ENCODE peak calls at places on chromosomes 16 and 17, in seven cellular contexts. N is GM03348, M is activated T-helper 1 cell treated with Interleukin-2 at 50 U/mL for 16 hours, W is esophagus squamous epithelium, X is astrocyte of the spinal cord, F is NCI-H345, K is fibroblast of mammary gland. B is an unnamed sample.

GRCh38 chr16:12985516-12985915 is 84.1 kb downstream of the SHISA9 start:
- DNase-seq in N (no peak), M (no peak), W (no peak), X (no peak), F (no peak), K (no peak), B (no peak)

GRCh38 chr17:36743130-36743529 is 141.7 kb downstream of the MRM1 start:
- DNase-seq in N (no peak), M (no peak), W (no peak), X (no peak), F (peak), K (no peak), B (no peak)

GRCh38 chr17:17883801-17884200 is 47.0 kb upstream of the SREBF1 start:
- DNase-seq in N (no peak), M (no peak), W (no peak), X (no peak), F (no peak), K (no peak), B (no peak)

GRCh38 chr16:56513972-56514371 is 5.9 kb downstream of the BBS2 start:
- DNase-seq in N (peak), M (peak), W (no peak), X (peak), F (peak), K (peak), B (no peak)

GRCh38 chr17:80365001-80365965 is 49.7 kb upstream of the ENDOV start:
- DNase-seq in N (no peak), M (no peak), W (no peak), X (no peak), F (no peak), K (no peak), B (no peak)

GRCh38 chr16:89909777-89910716 is 8.6 kb upstream of the MC1R start:
- DNase-seq in N (peak), M (peak), W (no peak), X (peak), F (peak), K (peak), B (no peak)

GRCh38 chr16:4263504-4264436 is 9.1 kb downstream of the TFAP4 start:
- DNase-seq in N (peak), M (no peak), W (no peak), X (peak), F (no peak), K (peak), B (no peak)

GRCh38 chr17:52170963-52171572 is 12.6 kb upstream of the CA10 start:
- DNase-seq in N (peak), M (no peak), W (no peak), X (no peak), F (peak), K (peak), B (no peak)

GRCh38 chr17:81923302-81924260 is 4.0 kb downstream of the MAFG start:
- DNase-seq in N (peak), M (no peak), W (no peak), X (peak), F (no peak), K (peak), B (no peak)

GRCh38 chr17:59825533-59826316 is 67.0 kb downstream of the TUBD1 start:
- DNase-seq in N (peak), M (no peak), W (no peak), X (peak), F (no peak), K (peak), B (no peak)

GRCh38 chr17:19650826-19651225 is 2.3 kb downstream of the ALDH3A2 start:
- DNase-seq in N (no peak), M (no peak), W (no peak), X (peak), F (no peak), K (peak), B (no peak)

GRCh38 chr16:87153326-87153725 is 163.9 kb downstream of the C16orf95 start:
- DNase-seq in N (no peak), M (no peak), W (no peak), X (no peak), F (no peak), K (no peak), B (no peak)

GRCh38 chr16:82049484-82049883 is 14.4 kb downstream of the HSD17B2 start:
- DNase-seq in N (no peak), M (no peak), W (no peak), X (no peak), F (no peak), K (no peak), B (no peak)

GRCh38 chr17:13000561-13000960 is 17.3 kb downstream of the ELAC2 start:
- DNase-seq in N (no peak), M (no peak), W (no peak), X (no peak), F (no peak), K (no peak), B (no peak)

GRCh38 chr17:42814633-42815399 is 9.3 kb downstream of the BECN1 start:
- DNase-seq in N (peak), M (no peak), W (no peak), X (peak), F (no peak), K (peak), B (no peak)

GRCh38 chr17:9676084-9676483 is 30.8 kb downstream of the USP43 start:
- DNase-seq in N (no peak), M (no peak), W (no peak), X (no peak), F (no peak), K (no peak), B (no peak)

GRCh38 chr17:28811594-28812135 is 30.9 kb downstream of the FAM222B start:
- DNase-seq in N (peak), M (no peak), W (no peak), X (peak), F (no peak), K (peak), B (no peak)

GRCh38 chr16:71564377-71564967 is 12.4 kb downstream of the TAT start:
- DNase-seq in N (peak), M (no peak), W (no peak), X (no peak), F (no peak), K (no peak), B (no peak)

GRCh38 chr17:10102817-10103216 is 95.6 kb downstream of the GAS7 start:
- DNase-seq in N (no peak), M (no peak), W (no peak), X (no peak), F (no peak), K (no peak), B (no peak)

GRCh38 chr16:3214904-3215600 is 19.9 kb downstream of the ZNF200 start:
- DNase-seq in N (no peak), M (no peak), W (no peak), X (no peak), F (no peak), K (no peak), B (no peak)

B was measured in vagina.